ENCODE peak calls at places on chromosome 2, in four cellular contexts. S, B, P and R are unnamed samples.
A peak's percentile ranks its signal among the peaks of the same experiment; 100 is the strongest.

GRCh38 chr2:235238537-235238936 is 255.3 kb upstream of the AGAP1 start:
- DNase-seq in S (no peak), B (no peak), P (peak; percentile 79), R (no peak)

GRCh38 chr2:219000569-219000960 is 7.3 kb upstream of the CRYBA2 start:
- DNase-seq in S (no peak), B (no peak), P (no peak), R (no peak)

GRCh38 chr2:85132834-85133637 is at the start of gene TCF7L1:
- DNase-seq in S (no peak), B (peak; percentile 76), P (peak; percentile 77), R (no peak)

GRCh38 chr2:38683766-38684165 is 17.9 kb downstream of the GALM start:
- DNase-seq in S (no peak), B (no peak), P (no peak), R (no peak)

GRCh38 chr2:58237741-58238140 is 3.4 kb downstream of the FANCL start:
- DNase-seq in S (no peak), B (no peak), P (no peak), R (no peak)

GRCh38 chr2:238424313-238424700 is 2.4 kb upstream of the ASB1 start:
- DNase-seq in S (no peak), B (no peak), P (no peak), R (no peak)

GRCh38 chr2:10883066-10883465 is 28.7 kb upstream of the KCNF1 start:
- DNase-seq in S (no peak), B (no peak), P (no peak), R (no peak)

GRCh38 chr2:72995420-72996151 is 75.9 kb downstream of the SFXN5 start:
- DNase-seq in S (no peak), B (no peak), P (peak; percentile 33), R (no peak)

GRCh38 chr2:11144724-11145079 is 10.6 kb upstream of the SLC66A3 start:
- DNase-seq in S (no peak), B (no peak), P (no peak), R (no peak)